ENCODE peak calls at places on chromosome 4, in eight cellular contexts. One of them, this sample, is unnamed.

GRCh38 chr4:110049951-110050925 is 137.6 kb downstream of the EGF start:
- DNase-seq in NT2/D1: peak; percentile 3
- DNase-seq in colonic mucosa: peak; percentile 58
- DNase-seq in neural progenitor cell: peak; percentile 60
- DNase-seq in Peyer's patch: no peak
- DNase-seq in tibial nerve: peak; percentile 24
- DNase-seq in mesendoderm: peak; percentile 56
- DNase-seq in stomach: peak; percentile 47
- DNase-seq in this sample: peak; percentile 55

GRCh38 chr4:119081542-119081859 is 54.1 kb upstream of the MYOZ2 start:
- DNase-seq in NT2/D1: no peak
- DNase-seq in colonic mucosa: no peak
- DNase-seq in neural progenitor cell: no peak
- DNase-seq in Peyer's patch: no peak
- DNase-seq in tibial nerve: no peak
- DNase-seq in mesendoderm: no peak
- DNase-seq in stomach: no peak
- DNase-seq in this sample: no peak

GRCh38 chr4:123291329-123291728 is 105.3 kb upstream of the SPRY1 start:
- DNase-seq in NT2/D1: no peak
- DNase-seq in colonic mucosa: no peak
- DNase-seq in neural progenitor cell: no peak
- DNase-seq in Peyer's patch: no peak
- DNase-seq in tibial nerve: no peak
- DNase-seq in mesendoderm: no peak
- DNase-seq in stomach: no peak
- DNase-seq in this sample: no peak

GRCh38 chr4:166458756-166459155 is 585.7 kb downstream of the TLL1 start:
- DNase-seq in NT2/D1: no peak
- DNase-seq in colonic mucosa: no peak
- DNase-seq in neural progenitor cell: no peak
- DNase-seq in Peyer's patch: no peak
- DNase-seq in tibial nerve: no peak
- DNase-seq in mesendoderm: no peak
- DNase-seq in stomach: no peak
- DNase-seq in this sample: no peak

GRCh38 chr4:56755901-56756300 is 65.6 kb downstream of the SPINK2 start:
- DNase-seq in NT2/D1: no peak
- DNase-seq in colonic mucosa: no peak
- DNase-seq in neural progenitor cell: no peak
- DNase-seq in Peyer's patch: no peak
- DNase-seq in tibial nerve: no peak
- DNase-seq in mesendoderm: peak; percentile 30
- DNase-seq in stomach: no peak
- DNase-seq in this sample: no peak

GRCh38 chr4:120977435-120977997 is 55.0 kb upstream of the PRDM5 start:
- DNase-seq in NT2/D1: no peak
- DNase-seq in colonic mucosa: peak; percentile 59
- DNase-seq in neural progenitor cell: peak; percentile 31
- DNase-seq in Peyer's patch: no peak
- DNase-seq in tibial nerve: no peak
- DNase-seq in mesendoderm: peak; percentile 86
- DNase-seq in stomach: no peak
- DNase-seq in this sample: no peak

GRCh38 chr4:184386271-184386781 is 88.0 kb downstream of the IRF2 start:
- DNase-seq in NT2/D1: peak; percentile 28
- DNase-seq in colonic mucosa: peak; percentile 85
- DNase-seq in neural progenitor cell: no peak
- DNase-seq in Peyer's patch: peak; percentile 75
- DNase-seq in tibial nerve: no peak
- DNase-seq in mesendoderm: peak; percentile 56
- DNase-seq in stomach: peak; percentile 61
- DNase-seq in this sample: no peak

GRCh38 chr4:90012918-90013317 is 114.3 kb upstream of the CCSER1 start:
- DNase-seq in NT2/D1: no peak
- DNase-seq in colonic mucosa: no peak
- DNase-seq in neural progenitor cell: no peak
- DNase-seq in Peyer's patch: no peak
- DNase-seq in tibial nerve: no peak
- DNase-seq in mesendoderm: no peak
- DNase-seq in stomach: no peak
- DNase-seq in this sample: no peak

GRCh38 chr4:4658051-4658450 is 116.2 kb upstream of the STX18 start:
- DNase-seq in NT2/D1: no peak
- DNase-seq in colonic mucosa: no peak
- DNase-seq in neural progenitor cell: no peak
- DNase-seq in Peyer's patch: no peak
- DNase-seq in tibial nerve: no peak
- DNase-seq in mesendoderm: peak; percentile 81
- DNase-seq in stomach: no peak
- DNase-seq in this sample: no peak

GRCh38 chr4:101175896-101176676 is 171.2 kb downstream of the PPP3CA start:
- DNase-seq in NT2/D1: no peak
- DNase-seq in colonic mucosa: peak; percentile 79
- DNase-seq in neural progenitor cell: no peak
- DNase-seq in Peyer's patch: no peak
- DNase-seq in tibial nerve: no peak
- DNase-seq in mesendoderm: no peak
- DNase-seq in stomach: no peak
- DNase-seq in this sample: no peak

GRCh38 chr4:138243369-138243768 is 1.2 kb upstream of the SLC7A11 start:
- DNase-seq in NT2/D1: no peak
- DNase-seq in colonic mucosa: no peak
- DNase-seq in neural progenitor cell: no peak
- DNase-seq in Peyer's patch: no peak
- DNase-seq in tibial nerve: no peak
- DNase-seq in mesendoderm: no peak
- DNase-seq in stomach: no peak
- DNase-seq in this sample: no peak

GRCh38 chr4:106601519-106601918 is 232.9 kb upstream of the GIMD1 start:
- DNase-seq in NT2/D1: no peak
- DNase-seq in colonic mucosa: no peak
- DNase-seq in neural progenitor cell: no peak
- DNase-seq in Peyer's patch: no peak
- DNase-seq in tibial nerve: no peak
- DNase-seq in mesendoderm: no peak
- DNase-seq in stomach: no peak
- DNase-seq in this sample: no peak

GRCh38 chr4:155807021-155807420 is 48.2 kb downstream of the GUCY1B1 start:
- DNase-seq in NT2/D1: no peak
- DNase-seq in colonic mucosa: no peak
- DNase-seq in neural progenitor cell: no peak
- DNase-seq in Peyer's patch: no peak
- DNase-seq in tibial nerve: no peak
- DNase-seq in mesendoderm: no peak
- DNase-seq in stomach: no peak
- DNase-seq in this sample: no peak

GRCh38 chr4:4289055-4289454 is 899 bp downstream of the LYAR start:
- DNase-seq in NT2/D1: no peak
- DNase-seq in colonic mucosa: no peak
- DNase-seq in neural progenitor cell: no peak
- DNase-seq in Peyer's patch: no peak
- DNase-seq in tibial nerve: no peak
- DNase-seq in mesendoderm: no peak
- DNase-seq in stomach: no peak
- DNase-seq in this sample: peak; percentile 8

GRCh38 chr4:136319789-136320470 is 1212.4 kb downstream of the PCDH18 start:
- DNase-seq in NT2/D1: no peak
- DNase-seq in colonic mucosa: no peak
- DNase-seq in neural progenitor cell: no peak
- DNase-seq in Peyer's patch: no peak
- DNase-seq in tibial nerve: no peak
- DNase-seq in mesendoderm: peak; percentile 71
- DNase-seq in stomach: no peak
- DNase-seq in this sample: no peak

GRCh38 chr4:183190900-183191527 is 92.0 kb downstream of the WWC2 start:
- DNase-seq in NT2/D1: no peak
- DNase-seq in colonic mucosa: no peak
- DNase-seq in neural progenitor cell: no peak
- DNase-seq in Peyer's patch: no peak
- DNase-seq in tibial nerve: no peak
- DNase-seq in mesendoderm: no peak
- DNase-seq in stomach: no peak
- DNase-seq in this sample: no peak

GRCh38 chr4:30948653-30949052 is 228.5 kb downstream of the PCDH7 start:
- DNase-seq in NT2/D1: no peak
- DNase-seq in colonic mucosa: no peak
- DNase-seq in neural progenitor cell: no peak
- DNase-seq in Peyer's patch: no peak
- DNase-seq in tibial nerve: no peak
- DNase-seq in mesendoderm: no peak
- DNase-seq in stomach: no peak
- DNase-seq in this sample: no peak

GRCh38 chr4:139469869-139470268 is 15.9 kb downstream of the RAB33B start:
- DNase-seq in NT2/D1: no peak
- DNase-seq in colonic mucosa: no peak
- DNase-seq in neural progenitor cell: no peak
- DNase-seq in Peyer's patch: no peak
- DNase-seq in tibial nerve: no peak
- DNase-seq in mesendoderm: no peak
- DNase-seq in stomach: peak; percentile 65
- DNase-seq in this sample: no peak

DNA sequence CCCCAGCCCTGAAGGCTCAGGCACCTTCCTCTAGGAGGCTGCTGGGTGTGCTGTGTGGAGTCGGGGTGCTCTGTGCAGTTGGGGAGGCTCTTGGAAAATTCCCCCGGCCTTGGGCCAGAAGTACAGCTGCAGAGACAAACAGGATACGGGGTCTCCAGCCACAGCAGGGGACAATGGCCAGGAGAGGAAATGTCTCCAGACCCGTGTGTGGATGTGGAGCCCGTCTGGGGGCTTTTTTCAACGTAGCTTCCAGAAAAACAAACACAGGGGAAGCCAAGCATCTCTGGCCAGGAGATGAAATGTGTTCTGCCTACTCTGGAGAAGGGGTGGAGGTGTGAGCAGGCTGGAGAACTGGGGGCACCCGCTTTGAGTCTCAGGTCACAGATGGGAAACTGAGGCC is 3.7 kb upstream of the SH3TC1 start:
- DNase-seq in NT2/D1: no peak
- DNase-seq in colonic mucosa: no peak
- DNase-seq in neural progenitor cell: no peak
- DNase-seq in Peyer's patch: no peak
- DNase-seq in tibial nerve: no peak
- DNase-seq in mesendoderm: no peak
- DNase-seq in stomach: no peak
- DNase-seq in this sample: no peak
- H3K4me3 ChIP-seq in NT2/D1: no peak overlapping the region
- H3K4me3 ChIP-seq in colonic mucosa: no peak overlapping the region
- H3K4me3 ChIP-seq in neural progenitor cell: no peak overlapping the region
- H3K4me3 ChIP-seq in Peyer's patch: no peak overlapping the region
- H3K4me3 ChIP-seq in tibial nerve: no peak overlapping the region
- H3K4me3 ChIP-seq in mesendoderm: no peak overlapping the region
- H3K4me3 ChIP-seq in stomach: no peak overlapping the region
- H3K4me3 ChIP-seq in this sample: no peak overlapping the region

GRCh38 chr4:94841864-94842221 is 84.1 kb downstream of the BMPR1B start:
- DNase-seq in NT2/D1: no peak
- DNase-seq in colonic mucosa: no peak
- DNase-seq in neural progenitor cell: no peak
- DNase-seq in Peyer's patch: no peak
- DNase-seq in tibial nerve: no peak
- DNase-seq in mesendoderm: no peak
- DNase-seq in stomach: no peak
- DNase-seq in this sample: no peak
- H3K4me1 ChIP-seq in NT2/D1: no peaks in the 10 kb centered on the region
- H3K4me1 ChIP-seq in colonic mucosa: no peaks in the 10 kb centered on the region
- H3K4me1 ChIP-seq in neural progenitor cell: peaks cover 14% of the 10 kb centered on the region
- H3K4me1 ChIP-seq in Peyer's patch: no peaks in the 10 kb centered on the region
- H3K4me1 ChIP-seq in tibial nerve: no peaks in the 10 kb centered on the region
- H3K4me1 ChIP-seq in mesendoderm: no peaks in the 10 kb centered on the region
- H3K4me1 ChIP-seq in stomach: no peaks in the 10 kb centered on the region
- H3K4me1 ChIP-seq in this sample: no peaks in the 10 kb centered on the region

DNA sequence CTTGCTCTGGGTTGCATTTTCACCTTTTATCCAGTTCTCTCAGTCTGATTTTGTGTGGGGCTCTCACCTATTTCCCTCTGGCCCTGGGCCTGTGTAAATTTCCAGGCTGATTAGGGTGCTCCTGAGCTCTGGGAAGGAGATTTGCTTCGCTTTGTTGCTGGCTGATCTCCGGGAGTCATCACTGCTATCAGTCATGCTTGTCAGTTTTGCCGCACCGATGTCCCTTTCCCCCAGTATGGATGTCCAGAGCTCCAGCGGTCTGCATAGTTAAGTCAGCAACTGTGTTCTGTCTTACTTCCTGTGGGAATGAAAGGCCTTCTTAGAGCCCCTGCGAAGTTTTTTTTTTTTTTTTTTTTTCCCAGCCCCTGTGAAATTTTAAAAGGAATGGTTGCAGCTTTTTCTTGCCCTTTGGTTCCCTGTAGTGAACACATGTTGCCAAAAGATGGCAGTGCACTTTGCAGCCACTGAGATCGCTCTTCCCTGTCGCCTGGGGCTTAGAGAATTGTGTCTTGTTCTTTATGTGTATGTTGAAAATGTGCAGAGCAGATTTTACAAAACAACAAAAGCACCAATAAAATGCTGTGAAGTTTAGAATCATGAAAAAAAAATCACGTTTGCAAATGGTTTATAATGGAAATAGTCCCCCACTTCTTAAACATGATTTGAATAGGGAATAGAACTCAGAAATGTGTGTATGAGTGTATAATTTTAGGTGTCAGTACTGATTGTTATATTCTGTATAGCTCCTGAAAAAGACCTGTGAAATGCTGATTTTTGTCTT is 109.2 kb upstream of the SLC4A4 start:
- DNase-seq in NT2/D1: peak; percentile 9
- DNase-seq in colonic mucosa: peak; percentile 41
- DNase-seq in neural progenitor cell: peak; percentile 64
- DNase-seq in Peyer's patch: no peak
- DNase-seq in tibial nerve: no peak
- DNase-seq in mesendoderm: peak; percentile 66
- DNase-seq in stomach: peak; percentile 34
- DNase-seq in this sample: no peak
- H3K4me3 ChIP-seq in NT2/D1: no peak overlapping the region
- H3K4me3 ChIP-seq in colonic mucosa: no peak overlapping the region
- H3K4me3 ChIP-seq in neural progenitor cell: no peak overlapping the region
- H3K4me3 ChIP-seq in Peyer's patch: no peak overlapping the region
- H3K4me3 ChIP-seq in tibial nerve: no peak overlapping the region
- H3K4me3 ChIP-seq in mesendoderm: no peak overlapping the region
- H3K4me3 ChIP-seq in stomach: no peak overlapping the region
- H3K4me3 ChIP-seq in this sample: no peak overlapping the region

DNA sequence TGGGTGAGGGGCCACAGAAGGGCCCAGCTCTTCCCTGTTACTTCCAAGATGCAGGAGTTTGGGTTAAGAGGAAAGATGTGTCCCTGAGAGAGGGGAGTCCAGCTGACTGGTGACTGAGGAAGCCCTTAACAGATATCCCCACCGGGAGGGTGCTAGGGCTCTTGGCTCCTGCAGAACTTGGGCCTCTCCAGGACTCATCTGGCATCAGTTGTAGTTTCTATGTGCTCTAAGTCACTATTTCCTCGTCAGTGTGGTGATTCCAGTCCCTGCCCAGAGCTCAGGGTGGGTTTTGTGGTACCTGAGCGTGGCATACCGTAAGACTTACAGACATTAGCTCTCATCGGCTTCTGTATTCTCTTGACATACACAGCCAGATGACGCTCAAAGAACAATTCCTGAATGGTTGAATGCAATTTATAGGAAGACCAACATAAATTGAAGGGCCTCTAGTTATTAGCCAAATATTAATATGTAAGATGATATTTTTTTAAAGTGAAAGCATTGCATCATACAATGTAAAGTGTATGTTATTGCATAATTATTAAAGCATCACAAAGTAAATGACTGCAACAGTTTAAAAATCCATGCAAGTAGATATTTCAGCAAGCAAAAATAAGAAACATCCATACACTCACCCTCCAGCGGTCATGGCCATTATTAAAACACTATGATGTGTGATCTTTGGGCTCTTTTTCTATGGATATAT is 195.5 kb downstream of the PTTG2 start:
- DNase-seq in NT2/D1: no peak
- DNase-seq in colonic mucosa: peak; percentile 38
- DNase-seq in neural progenitor cell: no peak
- DNase-seq in Peyer's patch: no peak
- DNase-seq in tibial nerve: no peak
- DNase-seq in mesendoderm: no peak
- DNase-seq in stomach: no peak
- DNase-seq in this sample: no peak
- H3K4me1 ChIP-seq in NT2/D1: no peaks in the 10 kb centered on the region
- H3K4me1 ChIP-seq in colonic mucosa: peaks cover 31% of the 10 kb centered on the region
- H3K4me1 ChIP-seq in neural progenitor cell: peaks cover 14% of the 10 kb centered on the region
- H3K4me1 ChIP-seq in Peyer's patch: peaks cover 16% of the 10 kb centered on the region
- H3K4me1 ChIP-seq in tibial nerve: peaks cover 32% of the 10 kb centered on the region
- H3K4me1 ChIP-seq in mesendoderm: no peaks in the 10 kb centered on the region
- H3K4me1 ChIP-seq in stomach: peaks cover 57% of the 10 kb centered on the region
- H3K4me1 ChIP-seq in this sample: peaks cover 33% of the 10 kb centered on the region